ENCODE peak calls at places on chromosomes 13 and 19, in seven cellular contexts. Q is PC-3, E is osteoblast, I is endodermal cell, N is right lobe of liver, G is left lung, C is cardiac muscle cell. U is an unnamed sample. For H3K27me3, the result is how much of the 10 kb centered on the place peaks cover.

GRCh38 chr13:97222934-97223710 is 989 bp downstream of the MBNL2 start:
- DNase-seq in Q (peak), E (no peak), N (no peak), C (no peak), I (no peak), G (no peak), U (no peak)

GRCh38 chr19:18590273-18591272 is 2.0 kb downstream of the REX1BD start:
- DNase-seq in N (no peak), C (peak), I (peak), E (peak), G (peak), Q (no peak), U (peak)

GRCh38 chr19:48061401-48062344 is 17.8 kb upstream of the CABP5 start:
- DNase-seq in Q (no peak), E (peak), I (peak), G (no peak), N (no peak), C (no peak), U (no peak)

GRCh38 chr13:84126671-84127171 is 244.4 kb upstream of the SLITRK1 start:
- DNase-seq in I (no peak), E (no peak), N (no peak), Q (no peak), G (peak), C (peak), U (no peak)

GRCh38 chr19:14473915-14474578 is 1.1 kb downstream of the PTGER1 start:
- DNase-seq in C (no peak), G (peak), Q (peak), E (peak), N (no peak), I (no peak), U (peak)

GRCh38 chr19:18775586-18776287 is 15.4 kb downstream of the COMP start:
- DNase-seq in N (no peak), E (peak), C (no peak), Q (peak), G (no peak), I (no peak), U (no peak)

GRCh38 chr19:48963371-48964204 is 1.5 kb upstream of the FTL start:
- DNase-seq in E (peak), G (peak), Q (peak), C (peak), I (peak), N (peak), U (peak)

GRCh38 chr13:31908696-31909386 is 122.7 kb upstream of the FRY start:
- DNase-seq in Q (no peak), I (no peak), E (no peak), G (no peak), N (no peak), C (no peak), U (no peak)

GRCh38 chr19:17770613-17771012 is 19.3 kb downstream of the FCHO1 start:
- DNase-seq in Q (no peak), N (no peak), I (no peak), G (no peak), E (no peak), C (no peak), U (no peak)

GRCh38 chr13:111204438-111205177 is 89.5 kb downstream of the ARHGEF7 start:
- DNase-seq in I (peak), Q (no peak), G (no peak), N (no peak), E (peak), C (no peak), U (peak)

GRCh38 chr13:65855276-65855675 is 1374.9 kb downstream of the PCDH9 start:
- DNase-seq in Q (no peak), N (no peak), I (peak), E (no peak), C (no peak), G (no peak), U (no peak)

GRCh38 chr19:30942636-30943035 is 406.6 kb downstream of the TSHZ3 start:
- DNase-seq in G (no peak), E (no peak), N (no peak), Q (no peak), I (no peak), C (no peak), U (no peak)

GRCh38 chr19:12745166-12745897 is 6.3 kb upstream of the BEST2 start:
- DNase-seq in E (peak), Q (no peak), I (no peak), C (no peak), N (no peak), G (no peak), U (no peak)

GRCh38 chr13:101570410-101570809 is 117.9 kb downstream of the ITGBL1 start:
- DNase-seq in Q (peak), N (no peak), G (no peak), E (no peak), I (no peak), C (no peak), U (no peak)

GRCh38 chr19:46946090-46946489 is 73.5 kb upstream of the NPAS1 start:
- DNase-seq in E (no peak), N (no peak), G (no peak), I (no peak), C (no peak), Q (no peak), U (no peak)

GRCh38 chr13:34070006-34070405 is 252.1 kb downstream of the RFC3 start:
- DNase-seq in Q (peak), C (no peak), I (no peak), N (no peak), G (no peak), E (no peak), U (no peak)

GRCh38 chr19:15971217-15971616 is 22.4 kb downstream of the OR10H4 start:
- DNase-seq in N (no peak), C (no peak), I (no peak), G (no peak), Q (no peak), E (no peak), U (no peak)

GRCh38 chr19:56637976-56638555 is 4.9 kb upstream of the SMIM17 start:
- DNase-seq in G (no peak), N (no peak), I (peak), Q (peak), E (peak), C (peak), U (peak)

GRCh38 chr19:3060852-3061182 is 1.5 kb downstream of the TLE5 start:
- DNase-seq in G (no peak), I (no peak), Q (no peak), E (no peak), N (no peak), C (no peak), U (no peak)

GRCh38 chr19:3064011-3064330 is 1.7 kb upstream of the TLE5 start:
- DNase-seq in N (no peak), Q (no peak), C (no peak), I (no peak), E (peak), G (no peak), U (no peak)

GRCh38 chr19:3059653-3060052 is 2.6 kb downstream of the TLE5 start:
- DNase-seq in C (no peak), Q (no peak), G (no peak), I (peak), E (peak), N (no peak), U (no peak)

GRCh38 chr19:3062165-3063105 is at the start of gene TLE5:
- DNase-seq in I (peak), G (peak), C (peak), E (peak), N (peak), Q (peak), U (peak)

GRCh38 chr19:3061214-3062161 is 807 bp downstream of the TLE5 start:
- DNase-seq in G (peak), N (peak), Q (no peak), E (peak), I (no peak), C (peak), U (peak)
- TF ChIP-seq CTCF in G (no peak), N (peak), Q (peak), E (no peak), I (peak), C (peak), U (no peak)

DNA sequence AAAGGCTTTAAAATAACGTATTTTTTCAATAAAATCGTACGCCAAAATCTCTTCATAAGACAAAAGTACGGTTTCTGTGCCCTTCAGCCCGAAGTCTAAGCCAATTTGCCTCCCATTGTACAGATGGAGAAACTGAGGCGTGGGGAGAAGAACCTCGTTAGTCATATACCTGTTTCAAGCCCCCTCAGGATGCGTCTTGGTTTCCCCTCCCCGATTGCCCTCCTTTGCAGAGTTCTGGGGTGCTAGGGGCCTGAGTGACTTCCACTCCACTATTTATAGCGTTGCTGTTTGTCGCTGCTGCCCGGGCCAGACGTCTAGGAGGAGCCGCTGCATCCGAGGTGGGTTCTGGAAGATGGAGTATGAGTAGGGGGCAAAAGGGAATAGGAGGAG is 2.3 kb upstream of the LTBP4 start:
- DNase-seq in N (no peak), G (no peak), Q (no peak), E (peak), I (peak), C (no peak), U (no peak)
- H3K27me3 ChIP-seq in N (under half), G (half or more), Q (under half), E (under half), I (half or more), C (under half), U (under half)

DNA sequence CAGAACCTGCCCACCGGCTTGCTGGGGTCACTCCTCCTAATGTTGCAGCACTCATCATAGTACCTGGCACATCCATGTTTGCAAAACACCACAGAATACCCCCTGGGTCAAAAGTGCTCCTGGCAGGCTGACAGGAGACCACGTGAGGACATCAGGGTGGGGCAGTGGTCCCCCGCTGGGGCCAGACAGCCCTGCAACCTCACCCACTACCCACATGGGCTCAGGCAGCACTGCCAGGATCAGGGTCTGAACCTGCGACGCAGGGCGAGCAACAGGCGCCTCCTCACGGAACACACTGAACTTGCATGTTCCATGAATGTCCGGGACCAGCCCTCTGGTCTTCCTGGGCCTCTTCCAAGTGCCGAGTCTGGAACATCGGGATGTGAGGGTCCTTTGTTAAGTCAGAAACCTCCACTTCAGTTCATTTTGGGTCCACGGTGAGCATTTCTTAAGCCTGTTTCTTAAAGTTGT is 1.4 kb upstream of the SLC7A9 start:
- DNase-seq in E (peak), I (no peak), G (no peak), Q (no peak), C (no peak), N (no peak), U (no peak)
- TF ChIP-seq CTCF in E (peak), I (peak), G (no peak), Q (no peak), C (no peak), N (no peak), U (no peak)

GRCh38 chr19:51297406-51297805 is 14.0 kb upstream of the IGLON5 start:
- DNase-seq in Q (no peak), E (no peak), C (no peak), I (no peak), G (no peak), N (no peak), U (no peak)

GRCh38 chr19:51296331-51297093 is 14.9 kb upstream of the IGLON5 start:
- DNase-seq in N (no peak), E (peak), C (no peak), G (no peak), Q (peak), I (peak), U (no peak)

GRCh38 chr19:51295382-51296126 is 15.9 kb upstream of the IGLON5 start:
- DNase-seq in I (peak), Q (no peak), G (peak), C (no peak), N (no peak), E (peak), U (no peak)

GRCh38 chr19:51305479-51305878 is 6.0 kb upstream of the IGLON5 start:
- DNase-seq in C (no peak), I (no peak), G (no peak), E (no peak), N (no peak), Q (no peak), U (no peak)

DNA sequence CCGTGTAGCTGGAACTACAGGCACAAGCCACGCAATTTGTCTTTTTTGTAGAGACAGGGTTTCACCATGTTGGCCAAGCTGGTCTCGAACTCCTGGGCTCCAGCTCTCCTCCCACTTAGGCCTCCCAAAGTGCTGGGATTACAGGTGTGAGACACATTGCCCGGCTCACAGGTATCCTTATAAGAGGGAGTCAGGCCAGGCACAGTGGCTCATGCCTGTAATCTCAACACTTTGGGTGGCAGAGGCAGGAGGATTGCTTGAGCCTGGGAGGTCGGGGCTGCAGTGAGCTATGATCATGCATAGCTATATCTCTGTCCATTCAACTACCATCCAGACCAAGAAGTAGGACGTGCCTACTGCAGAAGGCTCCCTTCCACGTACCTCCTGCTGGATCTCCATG is 10.2 kb upstream of the IGLON5 start:
- DNase-seq in N (no peak), G (no peak), I (no peak), E (no peak), C (no peak), Q (no peak), U (no peak)
- H3K27me3 ChIP-seq in N (under half), G (under half), I (under half), E (under half), C (under half), Q (under half), U (under half)

GRCh38 chr19:2663920-2664571 is 38.4 kb downstream of the GNG7 start:
- DNase-seq in E (peak), G (peak), N (no peak), C (peak), Q (no peak), I (no peak), U (no peak)
- TF ChIP-seq CTCF in E (no peak), G (no peak), N (no peak), C (no peak), Q (no peak), I (peak), U (no peak)

GRCh38 chr19:33316521-33317284 is 14.4 kb upstream of the CEBPA start:
- DNase-seq in C (no peak), N (no peak), Q (peak), G (no peak), E (peak), I (no peak), U (no peak)
- H3K27me3 ChIP-seq in C (under half), N (under half), Q (under half), G (under half), E (under half), I (under half), U (under half)